ENCODE peak calls at places on chromosomes 16 and 17, in four cellular contexts. N, C, T and P are unnamed samples.

GRCh38 chr16:55656695-55657092 is 906 bp downstream of the SLC6A2 start:
- DNase-seq in T (no peak), C (no peak), N (no peak), P (no peak)

GRCh38 chr17:6507535-6507934 is 48.8 kb downstream of the PITPNM3 start:
- DNase-seq in N (no peak), C (no peak), T (no peak), P (peak)

GRCh38 chr17:1764274-1764673 is 2.4 kb downstream of the SERPINF1 start:
- DNase-seq in C (no peak), T (no peak), N (no peak), P (no peak)

GRCh38 chr17:31392856-31393748 is 1.6 kb downstream of the RAB11FIP4 start:
- DNase-seq in T (no peak), N (no peak), C (no peak), P (no peak)

GRCh38 chr17:31654936-31655335 is 204.1 kb downstream of the COPRS start:
- DNase-seq in T (no peak), N (no peak), C (no peak), P (no peak)

GRCh38 chr16:83305092-83305491 is 502.7 kb upstream of the HSBP1 start:
- DNase-seq in T (no peak), N (no peak), C (no peak), P (no peak)

GRCh38 chr17:16044484-16044883 is 44.9 kb downstream of the TTC19 start:
- DNase-seq in N (no peak), C (no peak), T (no peak), P (no peak)

GRCh38 chr17:16437083-16437482 is 21.7 kb downstream of the TRPV2 start:
- DNase-seq in T (no peak), N (no peak), C (no peak), P (no peak)

GRCh38 chr16:74726736-74727135 is 26.1 kb upstream of the MLKL start:
- DNase-seq in T (peak), C (peak), N (no peak), P (no peak)

GRCh38 chr16:77843412-77843811 is 55.0 kb downstream of the VAT1L start:
- DNase-seq in T (no peak), C (no peak), N (no peak), P (no peak)

GRCh38 chr16:77842468-77842867 is 54.1 kb downstream of the VAT1L start:
- DNase-seq in C (no peak), N (no peak), T (no peak), P (no peak)

GRCh38 chr16:77840623-77841274 is 52.4 kb downstream of the VAT1L start:
- DNase-seq in T (no peak), N (no peak), C (no peak), P (no peak)

GRCh38 chr16:77840093-77840492 is 51.7 kb downstream of the VAT1L start:
- DNase-seq in T (no peak), N (no peak), C (no peak), P (no peak)

DNA sequence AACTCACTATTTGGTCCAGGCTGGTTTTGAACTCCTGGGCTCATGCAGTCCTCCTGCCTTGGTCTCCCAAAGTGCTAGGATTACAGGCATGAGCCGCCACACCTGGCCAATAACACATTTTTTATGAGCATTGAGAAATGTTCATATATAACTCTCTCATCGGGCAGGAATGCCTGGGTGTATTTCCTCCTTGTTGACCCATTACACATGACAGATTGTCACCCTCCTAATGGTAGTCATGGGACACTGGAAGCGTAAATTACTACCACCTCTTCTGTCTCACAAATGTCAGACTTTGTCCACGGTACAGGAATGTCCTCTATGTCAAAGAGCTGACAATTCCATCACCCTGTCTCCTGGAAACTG is 52.9 kb downstream of the VAT1L start:
- DNase-seq in N (no peak), C (no peak), T (no peak), P (no peak)
- TF ChIP-seq POLR2AphosphoS2 in N (no peak), C (no peak), T (no peak), P (no peak)

GRCh38 chr16:19878760-19879159 is 5.9 kb downstream of the GPRC5B start:
- DNase-seq in N (no peak), T (no peak), C (no peak), P (no peak)

GRCh38 chr16:19881028-19881427 is 3.6 kb downstream of the GPRC5B start:
- DNase-seq in C (no peak), N (no peak), T (no peak), P (no peak)

GRCh38 chr16:19881783-19882182 is 2.9 kb downstream of the GPRC5B start:
- DNase-seq in T (no peak), C (no peak), N (no peak), P (no peak)

GRCh38 chr16:19876501-19877059 is 8.1 kb downstream of the GPRC5B start:
- DNase-seq in N (no peak), C (no peak), T (no peak), P (no peak)

DNA sequence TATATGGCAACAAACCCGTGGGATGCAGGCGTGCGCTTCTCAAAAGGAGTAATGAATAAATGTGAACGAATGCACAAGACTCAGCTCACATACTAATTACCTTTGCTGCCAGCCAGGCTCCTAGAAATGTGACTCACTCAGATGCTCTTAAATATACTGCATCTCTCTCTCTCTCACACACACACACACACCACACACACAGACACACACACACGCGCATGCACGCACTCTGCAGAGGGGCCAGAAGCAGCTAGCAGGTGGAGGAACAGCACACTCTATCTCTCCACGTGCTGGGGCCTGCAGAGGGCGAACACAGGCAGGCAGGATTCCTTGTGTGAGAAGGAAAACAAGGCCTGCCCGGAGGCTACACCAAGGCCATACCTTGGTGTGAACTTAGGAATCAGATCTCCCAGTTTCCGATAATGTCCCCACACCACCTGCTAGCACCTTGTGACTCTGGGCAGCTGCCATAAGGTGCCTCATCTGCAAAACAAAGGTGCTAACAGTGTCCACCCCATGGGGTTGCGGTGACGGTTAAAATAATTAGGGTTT is 5.3 kb downstream of the GPRC5B start:
- DNase-seq in N (no peak), C (no peak), T (peak), P (no peak)
- TF ChIP-seq CTCF in N (no peak), C (no peak), T (peak), P (no peak)

GRCh38 chr17:78568494-78569115 is 8.6 kb downstream of the DNAH17 start:
- DNase-seq in N (no peak), C (no peak), T (peak), P (no peak)
- TF ChIP-seq POLR2AphosphoS2 in N (no peak), C (no peak), T (no peak), P (no peak)

GRCh38 chr16:85056211-85056748 is 28.7 kb downstream of the KIAA0513 start:
- DNase-seq in C (peak), N (no peak), T (peak), P (no peak)
- TF ChIP-seq CTCF in C (peak), N (peak), T (peak), P (no peak)

GRCh38 chr16:51884773-51885172 is 662.2 kb downstream of the TOX3 start:
- DNase-seq in N (no peak), T (no peak), C (no peak), P (no peak)

GRCh38 chr16:51888534-51888933 is 658.4 kb downstream of the TOX3 start:
- DNase-seq in N (no peak), T (no peak), C (no peak), P (no peak)

GRCh38 chr16:51886456-51886855 is 660.5 kb downstream of the TOX3 start:
- DNase-seq in T (no peak), C (no peak), N (no peak), P (no peak)

DNA sequence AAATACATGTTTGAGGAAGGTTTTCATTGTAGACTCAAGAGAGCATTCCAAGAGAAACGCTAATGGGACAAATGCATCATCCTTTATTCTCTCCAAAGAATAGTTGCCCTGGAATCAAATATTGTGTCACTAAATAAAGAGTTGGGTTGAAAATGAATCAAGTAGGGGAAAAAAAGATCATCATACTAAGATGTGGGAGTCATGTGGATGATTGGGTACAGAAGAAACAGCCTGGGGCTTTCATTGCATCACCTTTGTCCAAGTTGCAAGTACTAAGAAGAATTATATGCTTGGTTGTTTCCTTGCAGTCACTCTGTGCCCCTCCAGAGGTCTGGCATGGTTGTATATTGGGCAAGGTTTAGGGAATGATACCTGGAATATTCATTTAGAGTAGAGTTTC is 658.9 kb downstream of the TOX3 start:
- DNase-seq in T (no peak), C (no peak), N (no peak), P (no peak)
- TF ChIP-seq POLR2AphosphoS2 in T (no peak), C (no peak), N (no peak), P (no peak)

GRCh38 chr17:14693382-14693781 is 392.5 kb downstream of the HS3ST3B1 start:
- DNase-seq in T (no peak), N (no peak), C (no peak), P (no peak)

GRCh38 chr17:14690704-14691103 is 389.8 kb downstream of the HS3ST3B1 start:
- DNase-seq in N (no peak), C (no peak), T (no peak), P (no peak)

GRCh38 chr17:14688134-14688533 is 387.3 kb downstream of the HS3ST3B1 start:
- DNase-seq in N (no peak), C (no peak), T (no peak), P (no peak)
- TF ChIP-seq CTCF in N (no peak), C (no peak), T (peak), P (no peak)

GRCh38 chr16:81693467-81694303 is 85.4 kb upstream of the PLCG2 start:
- DNase-seq in C (no peak), T (no peak), N (no peak), P (no peak)
- TF ChIP-seq POLR2AphosphoS2 in C (no peak), T (no peak), N (no peak), P (no peak)